ENCODE peak calls at places on chromosomes 11 and 22, in six cellular contexts. F is NCI-H1417, I is memory B cell, T is ovary, X is kidney tubule cell, U is mammary epithelial cell. W is an unnamed sample.

GRCh38 chr11:20205807-20206206 is 45.5 kb upstream of the DBX1 start:
- DNase-seq in F (no peak), I (no peak), T (no peak), X (no peak), U (no peak), W (no peak)

GRCh38 chr11:85961930-85962363 is 106.8 kb downstream of the CCDC83 start:
- DNase-seq in F (no peak), I (no peak), T (no peak), X (no peak), U (peak), W (no peak)

GRCh38 chr11:134069996-134070845 is 1.3 kb downstream of the JAM3 start:
- DNase-seq in F (peak), I (no peak), T (no peak), X (no peak), U (no peak), W (no peak)

GRCh38 chr11:86151188-86152005 is 82.5 kb upstream of the PICALM start:
- DNase-seq in F (no peak), I (no peak), T (peak), X (peak), U (no peak), W (no peak)

GRCh38 chr11:36222755-36223635 is 66.2 kb downstream of the COMMD9 start:
- DNase-seq in F (no peak), I (no peak), T (no peak), X (peak), U (no peak), W (no peak)

GRCh38 chr22:24725736-24726135 is 48.8 kb downstream of the PIWIL3 start:
- DNase-seq in F (no peak), I (no peak), T (no peak), X (no peak), U (no peak), W (no peak)

GRCh38 chr22:27670701-27671412 is 130.7 kb downstream of the MN1 start:
- DNase-seq in F (no peak), I (no peak), T (no peak), X (no peak), U (no peak), W (no peak)

GRCh38 chr11:105344938-105345337 is 205.4 kb upstream of the CARD18 start:
- DNase-seq in F (peak), I (no peak), T (no peak), X (no peak), U (no peak), W (no peak)